ENCODE peak calls at places on chromosomes 1 and 21, in four cellular contexts. One of them, this sample, is unnamed.

GRCh38 chr1:6384962-6385672 is 8.4 kb downstream of the ACOT7 start:
- DNase-seq in HFF-Myc: no peak
- DNase-seq in body of pancreas: peak; percentile 94
- DNase-seq in psoas muscle: no peak
- DNase-seq in this sample: no peak

GRCh38 chr1:230067441-230067870 is 418 bp downstream of the GALNT2 start:
- DNase-seq in HFF-Myc: no peak
- DNase-seq in body of pancreas: peak; percentile 50
- DNase-seq in psoas muscle: no peak
- DNase-seq in this sample: no peak

GRCh38 chr1:234528073-234528865 is 49.3 kb upstream of the TARBP1 start:
- DNase-seq in body of pancreas: no peak
- DNase-seq in HFF-Myc: no peak
- DNase-seq in psoas muscle: no peak
- DNase-seq in this sample: no peak

GRCh38 chr1:25566730-25567341 is 23.4 kb downstream of the LDLRAP1 start:
- DNase-seq in HFF-Myc: no peak
- DNase-seq in body of pancreas: no peak
- DNase-seq in psoas muscle: peak; percentile 84
- DNase-seq in this sample: peak; percentile 73

GRCh38 chr1:55326496-55326895 is 111.3 kb upstream of the USP24 start:
- DNase-seq in psoas muscle: no peak
- DNase-seq in body of pancreas: no peak
- DNase-seq in HFF-Myc: peak; percentile 45
- DNase-seq in this sample: no peak

GRCh38 chr1:168482106-168482505 is 61.7 kb downstream of the XCL2 start:
- DNase-seq in psoas muscle: no peak
- DNase-seq in HFF-Myc: peak; percentile 46
- DNase-seq in body of pancreas: no peak
- DNase-seq in this sample: no peak

GRCh38 chr1:58251415-58252073 is 295.0 kb downstream of the OMA1 start:
- DNase-seq in psoas muscle: no peak
- DNase-seq in HFF-Myc: no peak
- DNase-seq in body of pancreas: no peak
- DNase-seq in this sample: no peak

GRCh38 chr21:46605759-46606426 is 1.0 kb upstream of the S100B start:
- DNase-seq in body of pancreas: peak; percentile 25
- DNase-seq in psoas muscle: peak; percentile 31
- DNase-seq in HFF-Myc: no peak
- DNase-seq in this sample: no peak

GRCh38 chr1:31788825-31789256 is 24.7 kb upstream of the ADGRB2 start:
- DNase-seq in body of pancreas: no peak
- DNase-seq in HFF-Myc: peak; percentile 30
- DNase-seq in psoas muscle: no peak
- DNase-seq in this sample: peak; percentile 28

GRCh38 chr1:119818181-119818580 is 6.9 kb upstream of the REG4 start:
- DNase-seq in body of pancreas: no peak
- DNase-seq in psoas muscle: no peak
- DNase-seq in HFF-Myc: no peak
- DNase-seq in this sample: no peak
- H3K4me3 ChIP-seq in body of pancreas: no peak overlapping the region
- H3K4me3 ChIP-seq in psoas muscle: no peak overlapping the region
- H3K4me3 ChIP-seq in HFF-Myc: no peak overlapping the region
- H3K4me3 ChIP-seq in this sample: no peak overlapping the region

GRCh38 chr1:40630488-40631223 is 34.8 kb downstream of the RIMS3 start:
- DNase-seq in body of pancreas: peak; percentile 72
- DNase-seq in psoas muscle: no peak
- DNase-seq in HFF-Myc: no peak
- DNase-seq in this sample: no peak
- TF ChIP-seq CTCF in body of pancreas: peak; percentile 56
- TF ChIP-seq CTCF in psoas muscle: peak; percentile 49
- TF ChIP-seq CTCF in HFF-Myc: peak; percentile 61
- TF ChIP-seq CTCF in this sample: peak; percentile 49

DNA sequence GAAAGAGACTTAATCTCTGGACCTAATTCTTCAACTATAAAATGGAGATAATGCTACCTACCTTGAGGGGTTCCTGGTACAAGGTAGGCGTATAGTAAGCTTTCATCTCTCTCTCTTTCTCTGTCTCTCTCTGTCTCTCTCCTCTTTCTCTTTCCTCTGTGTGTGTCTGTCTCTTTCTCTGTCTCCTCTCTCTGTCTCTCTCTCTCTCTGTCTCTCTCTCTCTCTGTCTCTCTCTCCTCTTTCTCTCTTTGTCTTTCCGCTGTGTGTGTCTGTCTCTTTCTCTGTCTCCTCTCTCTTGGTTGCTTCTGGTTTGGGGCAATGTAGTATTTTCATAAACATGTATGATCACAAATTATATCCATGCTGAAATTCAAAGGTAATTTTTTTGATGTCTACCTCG is 76.1 kb upstream of the UBE2U start:
- DNase-seq in HFF-Myc: no peak
- DNase-seq in psoas muscle: no peak
- DNase-seq in body of pancreas: no peak
- DNase-seq in this sample: no peak
- H3K4me3 ChIP-seq in HFF-Myc: no peak overlapping the region
- H3K4me3 ChIP-seq in psoas muscle: no peak overlapping the region
- H3K4me3 ChIP-seq in body of pancreas: no peak overlapping the region
- H3K4me3 ChIP-seq in this sample: no peak overlapping the region

GRCh38 chr1:18293291-18293690 is 185.7 kb downstream of the IGSF21 start:
- DNase-seq in body of pancreas: no peak
- DNase-seq in psoas muscle: no peak
- DNase-seq in HFF-Myc: no peak
- DNase-seq in this sample: no peak

GRCh38 chr1:18290740-18291412 is 183.3 kb downstream of the IGSF21 start:
- DNase-seq in body of pancreas: no peak
- DNase-seq in psoas muscle: no peak
- DNase-seq in HFF-Myc: no peak
- DNase-seq in this sample: no peak

GRCh38 chr1:18288609-18289219 is 181.1 kb downstream of the IGSF21 start:
- DNase-seq in HFF-Myc: no peak
- DNase-seq in psoas muscle: no peak
- DNase-seq in body of pancreas: no peak
- DNase-seq in this sample: no peak

GRCh38 chr1:18292531-18292930 is 184.9 kb downstream of the IGSF21 start:
- DNase-seq in HFF-Myc: no peak
- DNase-seq in psoas muscle: no peak
- DNase-seq in body of pancreas: no peak
- DNase-seq in this sample: no peak

GRCh38 chr1:18289597-18289996 is 182.0 kb downstream of the IGSF21 start:
- DNase-seq in psoas muscle: no peak
- DNase-seq in HFF-Myc: no peak
- DNase-seq in body of pancreas: no peak
- DNase-seq in this sample: no peak
- TF ChIP-seq CTCF in psoas muscle: no peak
- TF ChIP-seq CTCF in HFF-Myc: no peak
- TF ChIP-seq CTCF in body of pancreas: no peak
- TF ChIP-seq CTCF in this sample: no peak

GRCh38 chr1:44776749-44777068 is 1.4 kb downstream of the RPS8 start:
- DNase-seq in body of pancreas: no peak
- DNase-seq in psoas muscle: no peak
- DNase-seq in HFF-Myc: no peak
- DNase-seq in this sample: no peak
- H3K4me3 ChIP-seq in body of pancreas: peak overlapping the region; percentile 50
- H3K4me3 ChIP-seq in psoas muscle: peak overlapping the region; percentile 98
- H3K4me3 ChIP-seq in HFF-Myc: peak overlapping the region; percentile 100
- H3K4me3 ChIP-seq in this sample: peak overlapping the region; percentile 86

This sample was measured in BJ.